ENCODE peak calls at places on chromosomes 3 and 15, in five cellular contexts. W is fibroblast of lung; Z is adrenal gland; O is transverse colon; M is CD8-positive, alpha-beta memory T cell. U is an unnamed sample. For H3K36me3, the result is how much of the 10 kb centered on the place peaks cover.

GRCh38 chr3:10845240-10845761 is 29.3 kb downstream of the SLC6A11 start:
- DNase-seq in W (no peak), Z (peak), O (no peak), M (no peak), U (no peak)

GRCh38 chr3:48587686-48588085 is 7.4 kb downstream of the COL7A1 start:
- DNase-seq in W (no peak), Z (no peak), O (no peak), M (no peak), U (no peak)

GRCh38 chr15:100893964-100894295 is 14.3 kb downstream of the ALDH1A3 start:
- DNase-seq in W (no peak), Z (no peak), O (no peak), M (no peak), U (no peak)

GRCh38 chr3:115186351-115187148 is 39.5 kb upstream of the ZBTB20 start:
- DNase-seq in W (no peak), Z (no peak), O (no peak), M (no peak), U (no peak)

GRCh38 chr15:51227967-51228783 is 110.2 kb downstream of the CYP19A1 start:
- DNase-seq in W (peak), Z (peak), O (no peak), M (no peak), U (peak)

GRCh38 chr3:110579841-110580550 is 491.6 kb upstream of the NECTIN3 start:
- DNase-seq in W (peak), Z (no peak), O (no peak), M (no peak), U (no peak)

GRCh38 chr15:65066001-65066634 is 1.7 kb downstream of the RASL12 start:
- DNase-seq in W (peak), Z (no peak), O (no peak), M (no peak), U (no peak)

GRCh38 chr3:169812124-169812843 is 386 bp upstream of the LRRIQ4 start:
- DNase-seq in W (peak), Z (peak), O (peak), M (peak), U (peak)

GRCh38 chr15:35752134-35752466 is 206.1 kb upstream of the DPH6 start:
- DNase-seq in W (no peak), Z (no peak), O (no peak), M (no peak), U (no peak)

GRCh38 chr3:165624761-165625160 is 212.5 kb downstream of the BCHE start:
- DNase-seq in W (peak), Z (no peak), O (no peak), M (no peak), U (no peak)

GRCh38 chr15:26358708-26359107 is 414.2 kb downstream of the GABRB3 start:
- DNase-seq in W (no peak), Z (no peak), O (no peak), M (no peak), U (no peak)

GRCh38 chr3:46693038-46693896 is at the start of gene ALS2CL:
- DNase-seq in W (peak), Z (peak), O (peak), M (peak), U (no peak)

GRCh38 chr15:75606711-75607684 is 18.5 kb downstream of the SNUPN start:
- DNase-seq in W (peak), Z (no peak), O (peak), M (peak), U (no peak)

GRCh38 chr3:123096701-123097100 is 29.9 kb downstream of the PDIA5 start:
- DNase-seq in W (peak), Z (peak), O (peak), M (no peak), U (peak)
- H3K36me3 ChIP-seq in W (under half), Z (under half), O (under half), M (under half), U (under half)

GRCh38 chr3:13618836-13619235 is 69.9 kb downstream of the FBLN2 start:
- DNase-seq in W (no peak), Z (no peak), O (no peak), M (no peak), U (no peak)

GRCh38 chr3:13616359-13616758 is 67.4 kb downstream of the FBLN2 start:
- DNase-seq in W (no peak), Z (no peak), O (no peak), M (no peak), U (no peak)

GRCh38 chr3:13615019-13615528 is 66.1 kb downstream of the FBLN2 start:
- DNase-seq in W (no peak), Z (no peak), O (no peak), M (no peak), U (no peak)

GRCh38 chr3:13617981-13618380 is 69.1 kb downstream of the FBLN2 start:
- DNase-seq in W (no peak), Z (no peak), O (no peak), M (no peak), U (no peak)

GRCh38 chr3:13617097-13617738 is 68.3 kb downstream of the FBLN2 start:
- DNase-seq in W (no peak), Z (no peak), O (no peak), M (no peak), U (no peak)
- H3K36me3 ChIP-seq in W (under half), Z (under half), O (under half), M (under half), U (under half)

GRCh38 chr3:25725810-25726209 is 57.4 kb downstream of the NGLY1 start:
- DNase-seq in W (peak), Z (no peak), O (no peak), M (no peak), U (no peak)
- H3K36me3 ChIP-seq in W (under half), Z (under half), O (under half), M (under half), U (under half)

GRCh38 chr15:78024883-78025282 is 52.6 kb downstream of the TBC1D2B start:
- DNase-seq in W (no peak), Z (no peak), O (no peak), M (no peak), U (no peak)
- H3K36me3 ChIP-seq in W (under half), Z (under half), O (under half), M (under half), U (under half)

DNA sequence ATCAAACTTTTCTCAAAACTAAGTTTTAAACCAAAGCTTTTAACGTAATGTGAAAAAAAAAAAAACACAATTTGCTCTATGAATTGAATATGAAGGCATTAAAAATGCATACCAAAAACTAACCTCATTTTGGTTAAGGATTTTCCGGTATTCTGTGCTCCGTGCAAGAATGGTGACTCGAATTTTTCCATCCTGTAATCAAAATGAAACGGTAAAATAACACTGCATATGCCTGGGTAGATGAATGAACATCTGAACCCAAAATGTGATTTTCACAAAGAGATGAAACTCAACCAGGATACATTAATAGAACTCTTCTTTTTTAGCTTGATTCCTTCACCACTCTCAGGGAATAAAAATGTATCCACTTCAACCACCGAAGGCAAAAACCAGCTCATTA is 26.2 kb downstream of the EOGT start:
- DNase-seq in W (no peak), Z (no peak), O (no peak), M (no peak), U (no peak)
- H3K36me3 ChIP-seq in W (under half), Z (under half), O (under half), M (under half), U (half or more)

DNA sequence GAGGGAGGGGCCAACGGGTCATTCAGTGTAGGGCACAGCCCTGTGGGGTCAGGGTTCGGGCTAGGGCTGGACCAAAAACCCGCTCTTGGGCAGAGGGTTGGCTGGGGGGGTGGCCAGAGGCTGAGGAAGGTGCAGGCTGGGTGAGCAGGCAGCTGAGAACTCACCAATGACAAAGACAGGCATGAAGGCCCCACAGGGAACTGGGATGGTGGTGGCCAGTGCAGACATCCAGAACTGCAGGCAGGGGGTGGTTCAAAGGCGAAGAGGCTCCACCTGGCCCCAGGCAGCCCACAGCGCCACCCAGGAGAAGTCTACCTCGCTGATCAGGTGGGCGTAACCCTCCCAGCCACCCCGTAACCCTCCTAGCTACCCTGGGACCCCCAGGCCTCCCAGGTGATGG is 6.7 kb downstream of the CLCN2 start:
- DNase-seq in W (no peak), Z (no peak), O (no peak), M (no peak), U (no peak)
- H3K36me3 ChIP-seq in W (under half), Z (under half), O (under half), M (under half), U (under half)

GRCh38 chr3:182000454-182000853 is 288.7 kb downstream of the SOX2 start:
- DNase-seq in W (no peak), Z (no peak), O (no peak), M (no peak), U (no peak)

GRCh38 chr3:181999314-181999713 is 287.6 kb downstream of the SOX2 start:
- DNase-seq in W (no peak), Z (no peak), O (no peak), M (no peak), U (no peak)

DNA sequence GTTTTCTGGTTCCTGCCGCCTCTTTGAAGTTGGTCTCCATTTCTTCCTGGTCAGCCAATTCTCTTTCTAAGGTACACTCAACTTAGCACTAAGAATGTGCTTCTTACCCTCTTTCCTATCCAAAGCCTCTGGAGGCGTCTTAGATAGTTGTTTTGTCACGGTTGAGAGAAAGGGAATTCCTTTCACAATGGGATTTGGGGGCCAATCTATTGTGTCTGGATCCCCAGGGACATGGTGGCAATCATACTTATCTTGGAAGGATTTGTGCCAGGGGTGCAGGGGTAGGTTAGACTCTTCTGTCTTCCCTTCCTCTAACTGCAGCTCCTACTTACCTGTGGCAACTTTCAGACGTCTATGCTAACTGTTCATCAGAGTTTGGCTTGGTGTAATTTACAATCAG is 287.1 kb downstream of the SOX2 start:
- DNase-seq in W (no peak), Z (no peak), O (no peak), M (no peak), U (no peak)
- H3K36me3 ChIP-seq in W (under half), Z (under half), O (under half), M (under half), U (under half)

DNA sequence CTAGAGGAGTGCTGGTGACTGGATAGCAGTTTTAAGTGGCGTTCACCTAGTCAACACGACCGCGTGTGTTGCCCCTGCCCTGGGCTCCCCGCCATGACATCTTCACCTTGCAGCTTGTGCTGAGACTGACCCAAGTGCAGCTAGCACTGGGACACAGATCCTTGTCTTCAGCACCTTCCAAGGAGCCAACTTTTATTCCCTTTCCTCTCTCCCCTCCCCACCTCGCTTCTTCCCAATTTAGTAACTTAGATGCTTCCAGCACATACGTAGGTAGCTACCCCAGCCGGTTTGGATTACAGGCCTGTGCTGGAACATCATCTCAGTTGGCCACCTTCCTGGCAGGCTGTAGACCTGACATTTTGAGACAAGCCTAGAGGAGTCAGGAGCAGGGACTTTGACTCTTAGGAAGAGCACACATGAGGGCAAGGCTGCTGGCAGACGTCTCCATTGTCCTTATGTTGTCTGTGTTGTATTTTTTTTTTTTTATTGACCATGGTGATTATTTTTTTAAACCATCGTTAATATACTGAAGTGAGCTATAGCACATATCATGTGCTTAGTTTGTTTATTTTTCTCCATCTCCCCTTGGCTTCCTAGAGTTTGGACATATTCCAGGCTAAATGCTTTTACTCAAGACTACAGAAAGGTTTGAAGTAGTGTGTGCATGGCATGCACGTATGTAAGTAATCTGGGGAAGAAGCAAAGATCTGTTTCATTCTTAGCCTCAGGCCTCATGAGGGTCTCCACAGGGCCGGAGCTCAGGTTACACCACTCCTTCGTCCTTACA is 61.0 kb downstream of the AAGAB start:
- DNase-seq in W (no peak), Z (no peak), O (no peak), M (no peak), U (peak)
- H3K36me3 ChIP-seq in W (under half), Z (under half), O (under half), M (under half), U (under half)

U was measured in right atrium auricular region.